ENCODE peak calls at places on chromosomes 16 and 17, in six cellular contexts. One of them, this sample, is unnamed.

GRCh38 chr16:85752511-85753420 is 1.9 kb upstream of the C16orf74 start:
- DNase-seq in EL: peak
- DNase-seq in stimulated activated CD8-positive, alpha-beta memory T cell treated with anti-CD3 and anti-CD28 coated beads, Interleukin-4, amount 100 ng/mL, for 4 hours: no peak
- DNase-seq in SK-MEL-5: peak
- DNase-seq in ELR: peak
- DNase-seq in hypothalamus: no peak
- DNase-seq in this sample: no peak

GRCh38 chr16:4936991-4937781 is at the start of gene PPL:
- DNase-seq in EL: no peak
- DNase-seq in stimulated activated CD8-positive, alpha-beta memory T cell treated with anti-CD3 and anti-CD28 coated beads, Interleukin-4, amount 100 ng/mL, for 4 hours: no peak
- DNase-seq in SK-MEL-5: no peak
- DNase-seq in ELR: no peak
- DNase-seq in hypothalamus: no peak
- DNase-seq in this sample: no peak

GRCh38 chr16:57798953-57799618 is 3.2 kb downstream of the KIFC3 start:
- DNase-seq in EL: no peak
- DNase-seq in stimulated activated CD8-positive, alpha-beta memory T cell treated with anti-CD3 and anti-CD28 coated beads, Interleukin-4, amount 100 ng/mL, for 4 hours: no peak
- DNase-seq in SK-MEL-5: no peak
- DNase-seq in ELR: no peak
- DNase-seq in hypothalamus: no peak
- DNase-seq in this sample: no peak

GRCh38 chr16:80990577-80990976 is 16.1 kb downstream of the CMC2 start:
- DNase-seq in EL: no peak
- DNase-seq in stimulated activated CD8-positive, alpha-beta memory T cell treated with anti-CD3 and anti-CD28 coated beads, Interleukin-4, amount 100 ng/mL, for 4 hours: no peak
- DNase-seq in SK-MEL-5: no peak
- DNase-seq in ELR: peak
- DNase-seq in hypothalamus: no peak
- DNase-seq in this sample: no peak

GRCh38 chr17:42774066-42774750 is 959 bp downstream of the VPS25 start:
- DNase-seq in EL: peak
- DNase-seq in stimulated activated CD8-positive, alpha-beta memory T cell treated with anti-CD3 and anti-CD28 coated beads, Interleukin-4, amount 100 ng/mL, for 4 hours: no peak
- DNase-seq in SK-MEL-5: no peak
- DNase-seq in ELR: peak
- DNase-seq in hypothalamus: no peak
- DNase-seq in this sample: no peak

GRCh38 chr17:74443516-74444296 is 11.8 kb downstream of the GPRC5C start:
- DNase-seq in EL: no peak
- DNase-seq in stimulated activated CD8-positive, alpha-beta memory T cell treated with anti-CD3 and anti-CD28 coated beads, Interleukin-4, amount 100 ng/mL, for 4 hours: no peak
- DNase-seq in SK-MEL-5: no peak
- DNase-seq in ELR: no peak
- DNase-seq in hypothalamus: no peak
- DNase-seq in this sample: no peak

GRCh38 chr16:15650698-15651161 is 685 bp downstream of the NDE1 start:
- DNase-seq in EL: peak
- DNase-seq in stimulated activated CD8-positive, alpha-beta memory T cell treated with anti-CD3 and anti-CD28 coated beads, Interleukin-4, amount 100 ng/mL, for 4 hours: peak
- DNase-seq in SK-MEL-5: no peak
- DNase-seq in ELR: peak
- DNase-seq in hypothalamus: no peak
- DNase-seq in this sample: peak

GRCh38 chr17:49193513-49194296 is 16.7 kb downstream of the GNGT2 start:
- DNase-seq in EL: peak
- DNase-seq in stimulated activated CD8-positive, alpha-beta memory T cell treated with anti-CD3 and anti-CD28 coated beads, Interleukin-4, amount 100 ng/mL, for 4 hours: no peak
- DNase-seq in SK-MEL-5: peak
- DNase-seq in ELR: peak
- DNase-seq in hypothalamus: peak
- DNase-seq in this sample: no peak

GRCh38 chr17:77884019-77884418 is 74.5 kb upstream of the TNRC6C start:
- DNase-seq in EL: no peak
- DNase-seq in stimulated activated CD8-positive, alpha-beta memory T cell treated with anti-CD3 and anti-CD28 coated beads, Interleukin-4, amount 100 ng/mL, for 4 hours: no peak
- DNase-seq in SK-MEL-5: peak
- DNase-seq in ELR: no peak
- DNase-seq in hypothalamus: peak
- DNase-seq in this sample: no peak

GRCh38 chr17:3928394-3928793 is 12.1 kb upstream of the P2RX1 start:
- DNase-seq in EL: no peak
- DNase-seq in stimulated activated CD8-positive, alpha-beta memory T cell treated with anti-CD3 and anti-CD28 coated beads, Interleukin-4, amount 100 ng/mL, for 4 hours: no peak
- DNase-seq in SK-MEL-5: no peak
- DNase-seq in ELR: no peak
- DNase-seq in hypothalamus: no peak
- DNase-seq in this sample: no peak

GRCh38 chr17:64177346-64178010 is 47.5 kb upstream of the ERN1 start:
- DNase-seq in EL: no peak
- DNase-seq in stimulated activated CD8-positive, alpha-beta memory T cell treated with anti-CD3 and anti-CD28 coated beads, Interleukin-4, amount 100 ng/mL, for 4 hours: no peak
- DNase-seq in SK-MEL-5: no peak
- DNase-seq in ELR: no peak
- DNase-seq in hypothalamus: no peak
- DNase-seq in this sample: no peak

GRCh38 chr17:27494192-27495091 is 38.2 kb downstream of the KSR1 start:
- DNase-seq in EL: no peak
- DNase-seq in stimulated activated CD8-positive, alpha-beta memory T cell treated with anti-CD3 and anti-CD28 coated beads, Interleukin-4, amount 100 ng/mL, for 4 hours: no peak
- DNase-seq in SK-MEL-5: peak
- DNase-seq in ELR: peak
- DNase-seq in hypothalamus: peak
- DNase-seq in this sample: peak

GRCh38 chr16:23597003-23597756 is 1.1 kb upstream of the NDUFAB1 start:
- DNase-seq in EL: peak
- DNase-seq in stimulated activated CD8-positive, alpha-beta memory T cell treated with anti-CD3 and anti-CD28 coated beads, Interleukin-4, amount 100 ng/mL, for 4 hours: no peak
- DNase-seq in SK-MEL-5: peak
- DNase-seq in ELR: peak
- DNase-seq in hypothalamus: no peak
- DNase-seq in this sample: peak

GRCh38 chr16:83473926-83474660 is 333.7 kb upstream of the HSBP1 start:
- DNase-seq in EL: peak
- DNase-seq in stimulated activated CD8-positive, alpha-beta memory T cell treated with anti-CD3 and anti-CD28 coated beads, Interleukin-4, amount 100 ng/mL, for 4 hours: no peak
- DNase-seq in SK-MEL-5: no peak
- DNase-seq in ELR: no peak
- DNase-seq in hypothalamus: no peak
- DNase-seq in this sample: no peak

GRCh38 chr16:84508502-84508901 is 4.0 kb upstream of the MEAK7 start:
- DNase-seq in EL: no peak
- DNase-seq in stimulated activated CD8-positive, alpha-beta memory T cell treated with anti-CD3 and anti-CD28 coated beads, Interleukin-4, amount 100 ng/mL, for 4 hours: no peak
- DNase-seq in SK-MEL-5: no peak
- DNase-seq in ELR: no peak
- DNase-seq in hypothalamus: no peak
- DNase-seq in this sample: no peak

GRCh38 chr17:199806-200603 is 18.6 kb upstream of the DOC2B start:
- DNase-seq in EL: peak
- DNase-seq in stimulated activated CD8-positive, alpha-beta memory T cell treated with anti-CD3 and anti-CD28 coated beads, Interleukin-4, amount 100 ng/mL, for 4 hours: no peak
- DNase-seq in SK-MEL-5: no peak
- DNase-seq in ELR: peak
- DNase-seq in hypothalamus: no peak
- DNase-seq in this sample: peak

GRCh38 chr16:68284847-68285246 is 20.5 kb downstream of the SLC7A6 start:
- DNase-seq in EL: no peak
- DNase-seq in stimulated activated CD8-positive, alpha-beta memory T cell treated with anti-CD3 and anti-CD28 coated beads, Interleukin-4, amount 100 ng/mL, for 4 hours: no peak
- DNase-seq in SK-MEL-5: no peak
- DNase-seq in ELR: no peak
- DNase-seq in hypothalamus: no peak
- DNase-seq in this sample: no peak